ENCODE peak calls at places on chromosomes 1 and 21, in seven cellular contexts. M is uterus, C is stomach, E is prostate gland, N is heart left ventricle, O is gastrocnemius medialis, U is IMR-90. H is an unnamed sample.

GRCh38 chr21:46145840-46146691 is 9.3 kb downstream of the FTCD start:
- DNase-seq in C (no peak), N (no peak), O (no peak), M (peak; percentile 15), U (no peak), E (no peak), H (peak; percentile 43)

GRCh38 chr1:214494706-214495105 is 56.7 kb downstream of the PTPN14 start:
- DNase-seq in E (no peak), C (no peak), O (no peak), M (no peak), U (no peak), N (no peak), H (no peak)

GRCh38 chr21:29648710-29649240 is 291.0 kb downstream of the GRIK1 start:
- DNase-seq in U (no peak), M (no peak), O (no peak), N (no peak), C (no peak), E (no peak), H (no peak)

GRCh38 chr1:228308628-228309547 is 97.7 kb downstream of the TRIM11 start:
- DNase-seq in C (peak; percentile 14), N (no peak), E (no peak), U (no peak), O (no peak), M (no peak), H (no peak)

GRCh38 chr1:150505431-150505830 is 2.5 kb upstream of the ECM1 start:
- DNase-seq in C (no peak), E (no peak), O (no peak), U (no peak), M (no peak), N (no peak), H (no peak)

GRCh38 chr1:235938714-235939487 is 72.2 kb upstream of the LYST start:
- DNase-seq in O (no peak), E (no peak), M (no peak), N (no peak), C (no peak), U (no peak), H (no peak)

GRCh38 chr1:240385985-240386978 is 225.7 kb downstream of the GREM2 start:
- DNase-seq in N (no peak), O (no peak), E (no peak), M (no peak), U (peak; percentile 94), C (no peak), H (no peak)

GRCh38 chr1:193019442-193020026 is 39.6 kb downstream of the UCHL5 start:
- DNase-seq in E (peak; percentile 34), M (no peak), U (peak; percentile 64), O (no peak), N (no peak), C (no peak), H (no peak)

GRCh38 chr1:230503741-230504140 is 77.6 kb upstream of the PGBD5 start:
- DNase-seq in U (no peak), E (no peak), N (no peak), M (no peak), O (no peak), C (no peak), H (no peak)

DNA sequence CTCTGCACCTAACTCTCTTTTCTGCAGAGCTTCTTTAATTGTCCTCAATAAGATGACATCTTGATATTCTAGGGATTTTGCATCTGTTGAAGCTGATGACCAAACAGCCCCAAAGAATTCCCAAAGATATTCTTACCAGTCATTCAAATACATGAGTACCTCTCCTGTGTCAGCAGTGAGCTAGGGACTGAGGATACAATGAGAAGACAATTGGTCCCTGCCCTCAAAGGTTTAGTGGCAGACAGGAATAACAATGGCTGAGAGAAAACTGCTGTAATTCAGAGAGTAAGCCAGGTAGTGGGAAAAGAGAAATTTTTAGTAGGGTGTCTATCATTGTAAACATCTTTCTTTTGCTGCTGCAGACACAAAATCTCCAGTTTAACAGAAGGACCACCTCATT is 5.9 kb downstream of the MCOLN3 start:
- DNase-seq in E (no peak), O (no peak), N (no peak), M (no peak), U (no peak), C (no peak), H (no peak)
- H3K36me3 ChIP-seq in E (no peaks in the 10 kb centered on the region), O (no peaks in the 10 kb centered on the region), N (no peaks in the 10 kb centered on the region), M (no peaks in the 10 kb centered on the region), U (no peaks in the 10 kb centered on the region), C (no peaks in the 10 kb centered on the region), H (no peaks in the 10 kb centered on the region)

GRCh38 chr1:18912550-18912949 is 10.2 kb upstream of the ALDH4A1 start:
- DNase-seq in O (no peak), M (no peak), C (no peak), U (no peak), N (no peak), E (no peak), H (no peak)

GRCh38 chr1:18907021-18907913 is 4.9 kb upstream of the ALDH4A1 start:
- DNase-seq in O (no peak), M (peak; percentile 64), E (peak; percentile 55), N (peak; percentile 51), U (peak; percentile 64), C (peak; percentile 46), H (no peak)

GRCh38 chr1:18907914-18908845 is 5.8 kb upstream of the ALDH4A1 start:
- DNase-seq in E (no peak), C (no peak), M (no peak), N (no peak), U (no peak), O (no peak), H (no peak)

GRCh38 chr1:18913065-18913502 is 10.7 kb upstream of the ALDH4A1 start:
- DNase-seq in C (peak; percentile 86), M (peak; percentile 84), O (peak; percentile 56), N (peak; percentile 84), U (peak; percentile 82), E (peak; percentile 72), H (peak; percentile 91)

DNA sequence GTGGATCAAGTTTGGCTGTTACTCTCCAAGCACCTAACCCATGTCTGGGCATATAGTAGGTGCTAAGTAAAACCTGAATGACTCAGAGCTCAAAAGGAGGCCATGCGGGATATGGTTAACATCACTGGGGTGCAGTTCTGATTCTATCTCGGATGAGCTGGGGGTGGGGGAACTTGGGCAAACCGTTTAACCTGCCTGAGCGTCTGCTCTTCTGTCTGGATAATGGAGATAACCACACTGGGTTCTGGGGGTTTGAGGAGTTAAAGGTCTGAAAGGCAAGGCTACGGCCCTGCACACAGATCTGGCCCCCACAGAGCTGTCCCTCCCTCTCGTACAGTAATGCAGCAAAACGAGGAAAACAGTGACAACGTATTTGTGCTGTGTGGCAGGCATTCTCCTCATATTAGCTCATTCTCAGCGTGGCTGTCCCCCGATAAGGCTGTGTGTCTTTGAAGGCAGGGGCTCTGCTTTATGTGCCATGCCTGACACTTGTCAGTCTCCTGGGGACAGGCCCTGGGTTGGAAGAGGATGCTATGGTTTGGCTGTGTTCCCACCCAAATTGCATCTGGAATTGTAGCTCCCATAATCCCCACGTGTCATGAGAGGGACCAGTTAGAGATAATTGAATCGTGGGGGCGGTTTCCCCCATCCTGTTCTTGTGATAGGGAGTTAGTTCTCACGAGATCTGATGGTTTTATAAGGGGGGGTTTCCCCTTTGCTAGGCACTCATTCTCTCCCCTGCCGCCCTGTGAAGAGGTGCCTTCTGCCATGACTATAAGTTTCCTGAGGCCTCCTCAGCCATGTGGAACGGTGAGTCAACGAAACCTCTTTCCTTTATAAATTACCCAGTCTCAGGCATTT is 6.8 kb upstream of the ALDH4A1 start:
- DNase-seq in C (no peak), U (no peak), M (no peak), O (no peak), N (no peak), E (no peak), H (no peak)
- TF ChIP-seq POLR2A in C (no peak), U (no peak), M (no peak), O (no peak), N (no peak), E (no peak), H (no peak)

DNA sequence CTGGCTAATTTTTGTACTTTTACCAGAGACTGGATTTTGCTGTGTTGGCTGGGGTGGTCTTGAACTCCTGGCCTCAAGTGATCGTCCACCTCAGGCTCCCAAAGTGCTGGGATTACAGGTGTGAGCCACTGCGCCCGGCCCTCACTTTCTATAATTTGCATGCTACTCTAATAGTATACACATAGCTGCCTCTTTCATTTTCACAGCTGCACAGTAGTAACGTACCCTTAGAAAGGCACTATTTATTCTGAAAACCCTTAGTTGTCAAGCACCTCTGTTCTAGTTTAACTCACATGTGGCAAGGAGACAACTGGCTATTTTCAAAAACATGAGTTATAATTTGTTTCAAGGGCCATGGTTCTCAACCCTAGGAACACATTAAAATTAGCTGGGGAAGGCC is 17.2 kb downstream of the TPM3 start:
- DNase-seq in C (no peak), U (no peak), E (no peak), N (no peak), M (no peak), O (no peak), H (no peak)
- H3K36me3 ChIP-seq in C (peaks cover 64% of the 10 kb centered on the region), U (peaks cover 55% of the 10 kb centered on the region), E (peaks cover 4% of the 10 kb centered on the region), N (peaks cover 67% of the 10 kb centered on the region), M (no peaks in the 10 kb centered on the region), O (peaks cover 80% of the 10 kb centered on the region), H (no peaks in the 10 kb centered on the region)

GRCh38 chr1:160098852-160099647 is 631 bp upstream of the IGSF8 start:
- DNase-seq in C (peak; percentile 98), U (peak; percentile 87), E (peak; percentile 97), N (peak; percentile 98), M (peak; percentile 99), O (peak; percentile 97), H (peak; percentile 98)
- TF ChIP-seq POLR2A in C (no peak), U (no peak), E (peak; percentile 56), N (no peak), M (peak; percentile 59), O (peak; percentile 42), H (peak; percentile 64)

DNA sequence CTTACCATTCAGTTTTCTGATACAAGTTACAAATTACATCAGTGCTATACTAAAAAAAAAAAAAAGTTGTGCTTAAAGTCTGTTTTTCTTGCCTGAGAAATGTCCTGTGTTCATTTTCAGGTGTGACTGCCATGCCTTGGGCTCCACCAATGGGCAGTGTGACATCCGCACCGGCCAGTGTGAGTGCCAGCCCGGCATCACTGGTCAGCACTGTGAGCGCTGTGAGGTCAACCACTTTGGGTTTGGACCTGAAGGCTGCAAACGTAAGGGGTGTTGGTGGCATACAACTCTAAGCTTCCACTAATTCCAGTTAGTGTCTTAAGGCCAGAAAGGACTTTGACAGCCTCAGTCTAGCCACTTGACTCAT is 60.1 kb upstream of the LAMC2 start:
- DNase-seq in U (no peak), C (no peak), E (no peak), N (no peak), M (no peak), O (no peak), H (no peak)
- H3K36me3 ChIP-seq in U (peaks cover 56% of the 10 kb centered on the region), C (peaks cover 96% of the 10 kb centered on the region), E (no peaks in the 10 kb centered on the region), N (peaks cover 100% of the 10 kb centered on the region), M (no peaks in the 10 kb centered on the region), O (peaks cover 97% of the 10 kb centered on the region), H (peaks cover 54% of the 10 kb centered on the region)

H was measured in Peyer's patch.